ENCODE peak calls at places on chromosomes 3 and 15, in five cellular contexts. One of them, this sample, is unnamed. For H3K4me1, the result is how much of the 10 kb centered on the place peaks cover.

GRCh38 chr3:95338446-95338845 is 1275.6 kb downstream of the NSUN3 start:
- DNase-seq in GM23248: no peak
- DNase-seq in IMR-90: no peak
- DNase-seq in PC-3: no peak
- DNase-seq in colonic mucosa: no peak
- DNase-seq in this sample: no peak

GRCh38 chr3:62211675-62212429 is 161.5 kb downstream of the FEZF2 start:
- DNase-seq in PC-3: peak
- DNase-seq in GM23248: no peak
- DNase-seq in colonic mucosa: peak
- DNase-seq in IMR-90: no peak
- DNase-seq in this sample: no peak

GRCh38 chr3:10262027-10262426 is 13.8 kb downstream of the TATDN2 start:
- DNase-seq in PC-3: no peak
- DNase-seq in GM23248: no peak
- DNase-seq in IMR-90: no peak
- DNase-seq in colonic mucosa: no peak
- DNase-seq in this sample: no peak

GRCh38 chr3:131393056-131393455 is 11.5 kb downstream of the NUDT16 start:
- DNase-seq in GM23248: peak
- DNase-seq in PC-3: no peak
- DNase-seq in colonic mucosa: no peak
- DNase-seq in IMR-90: peak
- DNase-seq in this sample: no peak

GRCh38 chr15:90181781-90182180 is 19.3 kb upstream of the SEMA4B start:
- DNase-seq in PC-3: no peak
- DNase-seq in colonic mucosa: no peak
- DNase-seq in GM23248: no peak
- DNase-seq in IMR-90: no peak
- DNase-seq in this sample: no peak

GRCh38 chr3:31462050-31462569 is 70.6 kb upstream of the STT3B start:
- DNase-seq in PC-3: no peak
- DNase-seq in colonic mucosa: peak
- DNase-seq in IMR-90: no peak
- DNase-seq in GM23248: peak
- DNase-seq in this sample: peak

GRCh38 chr3:69699183-69699582 is 40.1 kb upstream of the MITF start:
- DNase-seq in PC-3: peak
- DNase-seq in IMR-90: peak
- DNase-seq in colonic mucosa: no peak
- DNase-seq in GM23248: no peak
- DNase-seq in this sample: no peak

GRCh38 chr3:112017081-112017480 is 17.5 kb upstream of the TMPRSS7 start:
- DNase-seq in PC-3: no peak
- DNase-seq in colonic mucosa: no peak
- DNase-seq in GM23248: peak
- DNase-seq in IMR-90: no peak
- DNase-seq in this sample: no peak

GRCh38 chr15:101411588-101411987 is 77.9 kb downstream of the PCSK6 start:
- DNase-seq in PC-3: no peak
- DNase-seq in GM23248: no peak
- DNase-seq in colonic mucosa: peak
- DNase-seq in IMR-90: no peak
- DNase-seq in this sample: no peak

GRCh38 chr3:167814441-167814951 is 79.0 kb downstream of the SERPINI1 start:
- DNase-seq in GM23248: peak
- DNase-seq in PC-3: peak
- DNase-seq in colonic mucosa: no peak
- DNase-seq in IMR-90: peak
- DNase-seq in this sample: no peak

GRCh38 chr15:91694131-91694828 is 159.2 kb upstream of the SLCO3A1 start:
- DNase-seq in IMR-90: peak
- DNase-seq in GM23248: peak
- DNase-seq in colonic mucosa: peak
- DNase-seq in PC-3: no peak
- DNase-seq in this sample: no peak

GRCh38 chr3:197224034-197224444 is 74.4 kb downstream of the DLG1 start:
- DNase-seq in IMR-90: peak
- DNase-seq in GM23248: peak
- DNase-seq in PC-3: peak
- DNase-seq in colonic mucosa: no peak
- DNase-seq in this sample: peak

GRCh38 chr3:153289334-153289808 is 127.3 kb downstream of the RAP2B start:
- DNase-seq in colonic mucosa: no peak
- DNase-seq in IMR-90: peak
- DNase-seq in GM23248: peak
- DNase-seq in PC-3: peak
- DNase-seq in this sample: no peak

GRCh38 chr3:149356044-149356592 is 21.3 kb downstream of the TM4SF1 start:
- DNase-seq in IMR-90: no peak
- DNase-seq in GM23248: no peak
- DNase-seq in colonic mucosa: no peak
- DNase-seq in PC-3: no peak
- DNase-seq in this sample: no peak

GRCh38 chr3:108250626-108251025 is 28.4 kb upstream of the IFT57 start:
- DNase-seq in colonic mucosa: no peak
- DNase-seq in PC-3: peak
- DNase-seq in GM23248: no peak
- DNase-seq in IMR-90: no peak
- DNase-seq in this sample: no peak

GRCh38 chr3:187550446-187550845 is 119.7 kb downstream of the SST start:
- DNase-seq in PC-3: no peak
- DNase-seq in colonic mucosa: no peak
- DNase-seq in GM23248: peak
- DNase-seq in IMR-90: no peak
- DNase-seq in this sample: no peak

GRCh38 chr3:50256978-50257890 is 11.7 kb upstream of the SEMA3B start:
- DNase-seq in GM23248: peak
- DNase-seq in PC-3: peak
- DNase-seq in IMR-90: no peak
- DNase-seq in colonic mucosa: peak
- DNase-seq in this sample: peak

GRCh38 chr3:153293222-153293621 is 131.2 kb downstream of the RAP2B start:
- DNase-seq in PC-3: peak
- DNase-seq in IMR-90: peak
- DNase-seq in colonic mucosa: no peak
- DNase-seq in GM23248: peak
- DNase-seq in this sample: no peak

GRCh38 chr15:97995881-97996603 is 35.5 kb downstream of the ARRDC4 start:
- DNase-seq in GM23248: peak
- DNase-seq in PC-3: peak
- DNase-seq in IMR-90: no peak
- DNase-seq in colonic mucosa: peak
- DNase-seq in this sample: peak

GRCh38 chr3:156658732-156659090 is 15.7 kb upstream of the TIPARP start:
- DNase-seq in IMR-90: no peak
- DNase-seq in colonic mucosa: no peak
- DNase-seq in GM23248: no peak
- DNase-seq in PC-3: no peak
- DNase-seq in this sample: no peak

GRCh38 chr15:83700082-83700481 is 46.2 kb downstream of the ADAMTSL3 start:
- DNase-seq in colonic mucosa: no peak
- DNase-seq in IMR-90: no peak
- DNase-seq in PC-3: no peak
- DNase-seq in GM23248: no peak
- DNase-seq in this sample: no peak

GRCh38 chr3:67896130-67896529 is 241.7 kb upstream of the SUCLG2 start:
- DNase-seq in colonic mucosa: no peak
- DNase-seq in PC-3: no peak
- DNase-seq in GM23248: no peak
- DNase-seq in IMR-90: no peak
- DNase-seq in this sample: no peak

GRCh38 chr3:3020209-3020608 is 90.0 kb downstream of the IL5RA start:
- DNase-seq in PC-3: no peak
- DNase-seq in colonic mucosa: no peak
- DNase-seq in GM23248: no peak
- DNase-seq in IMR-90: no peak
- DNase-seq in this sample: no peak

GRCh38 chr3:175258763-175259162 is 399.6 kb downstream of the NAALADL2 start:
- DNase-seq in GM23248: peak
- DNase-seq in IMR-90: peak
- DNase-seq in PC-3: peak
- DNase-seq in colonic mucosa: no peak
- DNase-seq in this sample: no peak

DNA sequence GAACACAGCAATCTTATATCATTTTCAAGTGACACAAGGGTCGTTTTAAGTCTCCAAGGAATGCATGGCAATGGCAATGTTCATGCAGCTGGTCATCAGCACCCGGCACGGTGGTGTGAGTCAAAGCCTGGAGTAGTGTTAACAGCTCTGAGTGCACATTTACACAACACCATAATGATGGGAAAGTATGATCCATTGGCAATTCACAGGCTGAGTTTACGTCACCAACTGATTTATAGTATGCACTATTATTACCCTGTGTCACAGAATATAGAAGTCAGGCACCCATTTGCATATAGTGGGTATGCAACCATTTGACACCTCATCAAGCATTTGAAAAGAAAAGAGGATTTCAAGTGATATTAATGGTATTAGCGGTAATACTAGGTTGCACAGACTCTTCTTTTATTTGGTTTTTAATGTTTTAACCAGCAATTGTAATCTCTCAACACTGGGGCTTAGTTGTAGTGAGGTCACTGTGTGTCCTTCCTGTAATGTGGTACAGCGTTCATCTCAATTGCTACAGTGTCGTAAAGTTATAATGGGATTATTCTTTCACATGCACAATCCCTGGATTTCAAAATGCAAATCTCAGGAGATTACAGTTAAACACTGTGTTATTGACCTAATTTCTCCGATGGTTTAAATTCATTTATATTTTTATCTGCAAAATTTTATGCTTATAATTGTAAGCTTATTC is 113.8 kb downstream of the C3orf38 start:
- DNase-seq in PC-3: no peak
- DNase-seq in IMR-90: no peak
- DNase-seq in GM23248: no peak
- DNase-seq in colonic mucosa: no peak
- DNase-seq in this sample: no peak
- H3K9ac ChIP-seq in PC-3: no peak
- H3K9ac ChIP-seq in IMR-90: no peak
- H3K9ac ChIP-seq in GM23248: no peak
- H3K9ac ChIP-seq in colonic mucosa: no peak
- H3K9ac ChIP-seq in this sample: no peak

GRCh38 chr15:73002509-73002908 is 49.8 kb upstream of the NEO1 start:
- DNase-seq in GM23248: peak
- DNase-seq in PC-3: no peak
- DNase-seq in colonic mucosa: no peak
- DNase-seq in IMR-90: peak
- DNase-seq in this sample: no peak
- H3K4me1 ChIP-seq in GM23248: under half
- H3K4me1 ChIP-seq in PC-3: under half
- H3K4me1 ChIP-seq in colonic mucosa: under half
- H3K4me1 ChIP-seq in IMR-90: under half
- H3K4me1 ChIP-seq in this sample: under half

DNA sequence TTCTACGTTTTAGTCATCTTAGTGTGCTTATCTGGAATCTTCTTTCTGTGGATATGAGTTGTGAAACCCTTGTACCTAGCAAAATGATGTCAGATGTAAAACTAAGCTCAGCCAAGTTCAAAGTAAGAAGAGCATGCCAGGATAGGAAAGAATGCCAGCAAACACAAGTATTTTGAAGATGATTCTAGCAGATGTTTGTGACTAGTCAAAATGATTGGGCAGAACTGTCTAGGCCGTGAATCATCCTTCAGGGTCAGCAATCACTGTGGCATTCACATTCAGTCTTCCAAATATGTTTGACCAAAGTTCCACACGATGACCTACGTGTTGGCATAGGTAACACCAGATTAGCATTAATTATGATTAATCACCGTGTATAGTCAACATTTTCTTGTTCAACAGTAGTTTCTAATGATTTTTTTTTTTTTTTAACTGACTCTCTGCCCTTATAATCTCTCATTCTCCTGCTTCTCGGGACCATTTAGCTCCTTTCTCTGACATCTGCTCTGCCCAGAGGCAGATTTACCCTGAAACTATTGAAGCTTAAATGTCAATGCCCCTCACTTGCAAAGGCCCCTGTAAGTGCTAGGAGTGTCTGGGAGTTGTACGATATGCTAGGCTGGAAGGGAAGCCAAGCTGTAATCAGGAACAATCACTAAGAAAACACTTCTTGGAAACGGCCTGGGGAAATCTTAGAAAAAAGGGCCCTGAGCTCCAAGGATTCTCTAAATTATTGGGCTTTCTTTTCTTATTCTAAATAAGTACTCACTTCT is 5.7 kb upstream of the PLOD2 start:
- DNase-seq in PC-3: peak
- DNase-seq in GM23248: peak
- DNase-seq in colonic mucosa: no peak
- DNase-seq in IMR-90: peak
- DNase-seq in this sample: no peak
- H3K9ac ChIP-seq in PC-3: peak
- H3K9ac ChIP-seq in GM23248: peak
- H3K9ac ChIP-seq in colonic mucosa: no peak
- H3K9ac ChIP-seq in IMR-90: no peak
- H3K9ac ChIP-seq in this sample: no peak

GRCh38 chr15:92902723-92903587 is 2.8 kb downstream of the CHD2 start:
- DNase-seq in IMR-90: no peak
- DNase-seq in colonic mucosa: no peak
- DNase-seq in PC-3: peak
- DNase-seq in GM23248: peak
- DNase-seq in this sample: no peak
- H3K4me1 ChIP-seq in IMR-90: under half
- H3K4me1 ChIP-seq in colonic mucosa: under half
- H3K4me1 ChIP-seq in PC-3: under half
- H3K4me1 ChIP-seq in GM23248: under half
- H3K4me1 ChIP-seq in this sample: half or more

DNA sequence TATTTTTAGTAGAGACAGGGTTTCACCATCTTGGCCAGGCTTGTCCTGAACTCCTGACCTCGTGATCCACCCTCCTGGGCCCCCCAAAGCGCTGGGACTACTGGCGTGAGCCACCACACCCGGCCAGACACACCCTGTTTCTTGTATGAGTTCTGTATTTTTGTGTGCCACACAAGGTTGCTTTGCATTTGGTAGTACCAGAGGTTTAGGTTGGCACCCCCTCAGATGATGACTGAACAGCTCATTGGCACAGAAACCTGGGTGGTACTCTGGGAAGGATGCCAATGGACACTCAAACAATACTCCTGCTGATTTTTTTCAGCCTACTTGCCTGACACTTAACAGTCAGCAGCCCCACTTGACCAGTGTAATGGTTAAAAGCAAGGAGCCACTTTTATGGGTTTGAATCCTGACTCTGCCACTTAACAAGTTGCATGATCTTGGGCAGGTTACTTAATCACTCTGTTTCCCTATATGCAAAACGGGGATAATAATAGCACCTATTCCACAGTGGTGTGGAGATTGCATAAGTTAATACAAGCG is 39.2 kb upstream of the BCL2A1 start:
- DNase-seq in PC-3: peak
- DNase-seq in GM23248: peak
- DNase-seq in colonic mucosa: no peak
- DNase-seq in IMR-90: no peak
- DNase-seq in this sample: no peak
- H3K9ac ChIP-seq in PC-3: peak
- H3K9ac ChIP-seq in GM23248: peak
- H3K9ac ChIP-seq in colonic mucosa: no peak
- H3K9ac ChIP-seq in IMR-90: peak
- H3K9ac ChIP-seq in this sample: no peak